ENCODE peak calls at places on chromosome X, in four cellular contexts. One of them, this sample, is unnamed.

GRCh38 chrX:8846271-8846670 is 45.1 kb upstream of the FAM9A start:
- DNase-seq in tibial nerve: no peak
- DNase-seq in cardiac muscle cell: no peak
- DNase-seq in MG63: no peak
- DNase-seq in this sample: no peak

GRCh38 chrX:134246282-134246681 is 9.3 kb downstream of the CCDC160 start:
- DNase-seq in cardiac muscle cell: peak; percentile 2
- DNase-seq in MG63: peak; percentile 39
- DNase-seq in tibial nerve: no peak
- DNase-seq in this sample: no peak

GRCh38 chrX:74353984-74354383 is 50.0 kb downstream of the ZCCHC13 start:
- DNase-seq in tibial nerve: no peak
- DNase-seq in MG63: no peak
- DNase-seq in cardiac muscle cell: no peak
- DNase-seq in this sample: no peak

GRCh38 chrX:115650449-115650848 is 89.5 kb downstream of the PLS3 start:
- DNase-seq in cardiac muscle cell: peak; percentile 14
- DNase-seq in MG63: no peak
- DNase-seq in tibial nerve: no peak
- DNase-seq in this sample: no peak

GRCh38 chrX:39519213-39519544 is 578.6 kb downstream of the BCOR start:
- DNase-seq in MG63: peak; percentile 4
- DNase-seq in cardiac muscle cell: peak; percentile 76
- DNase-seq in tibial nerve: peak; percentile 15
- DNase-seq in this sample: no peak

GRCh38 chrX:5829469-5829868 is 399.2 kb downstream of the NLGN4X start:
- DNase-seq in MG63: no peak
- DNase-seq in cardiac muscle cell: no peak
- DNase-seq in tibial nerve: no peak
- DNase-seq in this sample: no peak

GRCh38 chrX:118352566-118352965 is 6.7 kb downstream of the WDR44 start:
- DNase-seq in MG63: no peak
- DNase-seq in cardiac muscle cell: no peak
- DNase-seq in tibial nerve: no peak
- DNase-seq in this sample: no peak

GRCh38 chrX:68755726-68756125 is 73.1 kb upstream of the EFNB1 start:
- DNase-seq in cardiac muscle cell: no peak
- DNase-seq in tibial nerve: no peak
- DNase-seq in MG63: no peak
- DNase-seq in this sample: no peak

GRCh38 chrX:147917700-147918694 is 6.3 kb downstream of the FMR1 start:
- DNase-seq in cardiac muscle cell: peak; percentile 15
- DNase-seq in MG63: no peak
- DNase-seq in tibial nerve: no peak
- DNase-seq in this sample: no peak

GRCh38 chrX:18810416-18810815 is 103.0 kb downstream of the PPEF1 start:
- DNase-seq in cardiac muscle cell: no peak
- DNase-seq in MG63: no peak
- DNase-seq in tibial nerve: no peak
- DNase-seq in this sample: no peak

GRCh38 chrX:41923925-41924693 is 755 bp upstream of the CASK start:
- DNase-seq in tibial nerve: peak; percentile 4
- DNase-seq in cardiac muscle cell: peak; percentile 61
- DNase-seq in MG63: peak; percentile 4
- DNase-seq in this sample: peak; percentile 10

GRCh38 chrX:20530319-20530979 is 263.7 kb upstream of the RPS6KA3 start:
- DNase-seq in MG63: peak; percentile 16
- DNase-seq in tibial nerve: peak; percentile 81
- DNase-seq in cardiac muscle cell: peak; percentile 64
- DNase-seq in this sample: peak; percentile 44

GRCh38 chrX:102739642-102740041 is 19.1 kb downstream of the GPRASP3 start:
- DNase-seq in cardiac muscle cell: peak; percentile 21
- DNase-seq in tibial nerve: no peak
- DNase-seq in MG63: no peak
- DNase-seq in this sample: no peak

GRCh38 chrX:122422547-122422946 is 761.5 kb upstream of the GRIA3 start:
- DNase-seq in cardiac muscle cell: no peak
- DNase-seq in tibial nerve: no peak
- DNase-seq in MG63: no peak
- DNase-seq in this sample: no peak

GRCh38 chrX:119427024-119427794 is 28.1 kb downstream of the SLC25A43 start:
- DNase-seq in tibial nerve: no peak
- DNase-seq in MG63: no peak
- DNase-seq in cardiac muscle cell: peak; percentile 55
- DNase-seq in this sample: no peak

DNA sequence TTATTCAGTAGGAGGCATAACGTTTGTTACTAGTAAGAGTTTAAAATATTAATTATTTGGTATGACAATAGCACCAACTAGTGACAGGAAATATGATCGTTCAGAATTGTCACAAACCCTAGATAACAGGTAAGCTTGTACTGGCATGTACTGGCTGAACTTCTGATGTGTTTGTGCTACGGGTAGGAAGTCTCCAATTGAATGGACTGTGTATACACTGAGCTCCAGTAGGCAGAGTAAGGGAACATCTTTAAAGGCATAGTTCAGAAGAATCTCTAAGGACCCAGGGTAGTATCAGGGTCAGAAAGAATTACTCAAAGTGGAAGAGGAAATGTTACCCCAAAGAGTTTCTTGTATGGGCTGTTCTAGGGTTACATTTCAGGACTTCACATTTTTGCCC is 230.4 kb downstream of the EDA2R start:
- DNase-seq in tibial nerve: no peak
- DNase-seq in MG63: no peak
- DNase-seq in cardiac muscle cell: no peak
- DNase-seq in this sample: no peak
- H3K9me3 ChIP-seq in tibial nerve: no peaks in the 10 kb centered on the region
- H3K9me3 ChIP-seq in MG63: no peaks in the 10 kb centered on the region
- H3K9me3 ChIP-seq in cardiac muscle cell: peaks cover 3% of the 10 kb centered on the region
- H3K9me3 ChIP-seq in this sample: no peaks in the 10 kb centered on the region

GRCh38 chrX:110557864-110558263 is 199.2 kb downstream of the RTL9 start:
- DNase-seq in cardiac muscle cell: no peak
- DNase-seq in tibial nerve: no peak
- DNase-seq in MG63: no peak
- DNase-seq in this sample: no peak
- H3K9me3 ChIP-seq in cardiac muscle cell: no peaks in the 10 kb centered on the region
- H3K9me3 ChIP-seq in tibial nerve: no peaks in the 10 kb centered on the region
- H3K9me3 ChIP-seq in MG63: no peaks in the 10 kb centered on the region
- H3K9me3 ChIP-seq in this sample: no peaks in the 10 kb centered on the region

GRCh38 chrX:155870958-155871357 is 10.2 kb upstream of the VAMP7 start:
- DNase-seq in MG63: no peak
- DNase-seq in cardiac muscle cell: no peak
- DNase-seq in tibial nerve: no peak
- DNase-seq in this sample: no peak

GRCh38 chrX:155874571-155875244 is 6.4 kb upstream of the VAMP7 start:
- DNase-seq in cardiac muscle cell: peak; percentile 32
- DNase-seq in MG63: no peak
- DNase-seq in tibial nerve: no peak
- DNase-seq in this sample: no peak

GRCh38 chrX:155871934-155872333 is 9.2 kb upstream of the VAMP7 start:
- DNase-seq in cardiac muscle cell: no peak
- DNase-seq in MG63: no peak
- DNase-seq in tibial nerve: no peak
- DNase-seq in this sample: no peak

GRCh38 chrX:155876704-155877103 is 4.4 kb upstream of the VAMP7 start:
- DNase-seq in tibial nerve: no peak
- DNase-seq in cardiac muscle cell: no peak
- DNase-seq in MG63: no peak
- DNase-seq in this sample: no peak

GRCh38 chrX:155873203-155873602 is 7.9 kb upstream of the VAMP7 start:
- DNase-seq in tibial nerve: no peak
- DNase-seq in cardiac muscle cell: no peak
- DNase-seq in MG63: no peak
- DNase-seq in this sample: no peak
- H3K9me3 ChIP-seq in tibial nerve: no peaks in the 10 kb centered on the region
- H3K9me3 ChIP-seq in cardiac muscle cell: no peaks in the 10 kb centered on the region
- H3K9me3 ChIP-seq in MG63: no peaks in the 10 kb centered on the region
- H3K9me3 ChIP-seq in this sample: no peaks in the 10 kb centered on the region

GRCh38 chrX:38206542-38206941 is 14.1 kb downstream of the SRPX start:
- DNase-seq in cardiac muscle cell: no peak
- DNase-seq in MG63: no peak
- DNase-seq in tibial nerve: no peak
- DNase-seq in this sample: no peak
- H3K9me3 ChIP-seq in cardiac muscle cell: no peaks in the 10 kb centered on the region
- H3K9me3 ChIP-seq in MG63: no peaks in the 10 kb centered on the region
- H3K9me3 ChIP-seq in tibial nerve: no peaks in the 10 kb centered on the region
- H3K9me3 ChIP-seq in this sample: no peaks in the 10 kb centered on the region

This sample was measured in T-helper 17 cell.